ENCODE peak calls at places on chromosomes 7 and 10, in seven cellular contexts. T, S, U, E, L, V and Z are unnamed samples.

GRCh38 chr7:81583882-81584533 is 185.8 kb downstream of the HGF start:
- DNase-seq in T (no peak), S (no peak), U (no peak), E (no peak), L (no peak), V (no peak), Z (no peak)

GRCh38 chr10:103768345-103768744 is 87.0 kb downstream of the SH3PXD2A start:
- DNase-seq in T (no peak), S (no peak), U (no peak), E (no peak), L (no peak), V (no peak), Z (no peak)

GRCh38 chr7:30740417-30741181 is 11.3 kb upstream of the INMT start:
- DNase-seq in T (peak), S (peak), U (no peak), E (no peak), L (peak), V (peak), Z (peak)

GRCh38 chr10:30151581-30152389 is 92.4 kb upstream of the JCAD start:
- DNase-seq in T (peak), S (no peak), U (no peak), E (peak), L (no peak), V (peak), Z (peak)

GRCh38 chr7:30907527-30908267 is 4.0 kb upstream of the AQP1 start:
- DNase-seq in T (no peak), S (no peak), U (no peak), E (no peak), L (no peak), V (no peak), Z (no peak)

GRCh38 chr7:97835296-97836138 is 36.7 kb downstream of the ASNS start:
- DNase-seq in T (peak), S (peak), U (no peak), E (no peak), L (peak), V (peak), Z (peak)

GRCh38 chr7:102431617-102432298 is 1.6 kb upstream of the ORAI2 start:
- DNase-seq in T (peak), S (peak), U (no peak), E (no peak), L (no peak), V (peak), Z (no peak)

GRCh38 chr7:155508372-155509024 is 37.9 kb downstream of the CNPY1 start:
- DNase-seq in T (no peak), S (no peak), U (no peak), E (no peak), L (no peak), V (no peak), Z (no peak)

GRCh38 chr7:142581341-142581740 is 167.9 kb upstream of the PRSS1 start:
- DNase-seq in T (peak), S (peak), U (no peak), E (no peak), L (no peak), V (no peak), Z (no peak)

GRCh38 chr7:94972296-94972695 is 64.9 kb downstream of the PPP1R9A start:
- DNase-seq in T (no peak), S (no peak), U (no peak), E (peak), L (no peak), V (peak), Z (no peak)

GRCh38 chr10:1962025-1962424 is 224.7 kb upstream of the ADARB2 start:
- DNase-seq in T (no peak), S (no peak), U (no peak), E (no peak), L (no peak), V (no peak), Z (no peak)

GRCh38 chr7:99331002-99331401 is 5.3 kb downstream of the ARPC1A start:
- DNase-seq in T (no peak), S (no peak), U (no peak), E (no peak), L (no peak), V (no peak), Z (no peak)

GRCh38 chr7:157594306-157594705 is 257.5 kb downstream of the DNAJB6 start:
- DNase-seq in T (no peak), S (no peak), U (no peak), E (no peak), L (peak), V (no peak), Z (no peak)

GRCh38 chr7:101736077-101736476 is 81.3 kb upstream of the CUX1 start:
- DNase-seq in T (no peak), S (no peak), U (no peak), E (no peak), L (no peak), V (no peak), Z (no peak)

GRCh38 chr10:17216901-17217395 is 11.1 kb upstream of the VIM start:
- DNase-seq in T (no peak), S (no peak), U (no peak), E (no peak), L (no peak), V (no peak), Z (no peak)

GRCh38 chr10:117942261-117942660 is 104.5 kb downstream of the RAB11FIP2 start:
- DNase-seq in T (no peak), S (no peak), U (no peak), E (no peak), L (no peak), V (no peak), Z (no peak)

GRCh38 chr7:116420003-116420402 is 79.5 kb upstream of the CAV2 start:
- DNase-seq in T (no peak), S (no peak), U (no peak), E (no peak), L (no peak), V (no peak), Z (no peak)